ENCODE peak calls at places on chromosomes 1 and 21, in seven cellular contexts. R, M, T, O, H, K and S are unnamed samples.

GRCh38 chr1:172969611-172970010 is 81.1 kb downstream of the TNFSF18 start:
- DNase-seq in R (no peak), M (no peak), T (no peak), O (no peak), H (no peak), K (no peak), S (no peak)

GRCh38 chr1:225462429-225462713 is 34.5 kb upstream of the LBR start:
- DNase-seq in R (no peak), M (no peak), T (no peak), O (no peak), H (no peak), K (no peak), S (no peak)

GRCh38 chr1:91736146-91736998 is 149.6 kb downstream of the TGFBR3 start:
- DNase-seq in R (no peak), M (no peak), T (no peak), O (no peak), H (no peak), K (no peak), S (no peak)

GRCh38 chr1:166971252-166971651 is 4.1 kb downstream of the ILDR2 start:
- DNase-seq in R (no peak), M (no peak), T (no peak), O (no peak), H (no peak), K (no peak), S (no peak)

GRCh38 chr1:45304311-45305081 is 22.2 kb upstream of the HPDL start:
- DNase-seq in R (no peak), M (no peak), T (peak; percentile 55), O (no peak), H (no peak), K (no peak), S (no peak)

GRCh38 chr1:182114627-182115023 is 53.1 kb upstream of the ZNF648 start:
- DNase-seq in R (no peak), M (no peak), T (no peak), O (no peak), H (no peak), K (no peak), S (no peak)

GRCh38 chr1:14929547-14930223 is 223.9 kb upstream of the TMEM51 start:
- DNase-seq in R (no peak), M (no peak), T (no peak), O (no peak), H (no peak), K (no peak), S (no peak)

GRCh38 chr1:28172690-28173150 is 3.8 kb downstream of the PTAFR start:
- DNase-seq in R (no peak), M (peak; percentile 38), T (no peak), O (peak; percentile 18), H (no peak), K (peak; percentile 32), S (no peak)

GRCh38 chr1:203361843-203362524 is 11.1 kb upstream of the FMOD start:
- DNase-seq in R (peak; percentile 65), M (no peak), T (no peak), O (no peak), H (no peak), K (no peak), S (no peak)

GRCh38 chr21:16427587-16428087 is 697.9 kb downstream of the USP25 start:
- DNase-seq in R (no peak), M (no peak), T (no peak), O (no peak), H (no peak), K (no peak), S (no peak)

GRCh38 chr1:30907390-30907640 is 1.2 kb downstream of the SDC3 start:
- DNase-seq in R (no peak), M (no peak), T (no peak), O (no peak), H (no peak), K (no peak), S (no peak)

GRCh38 chr1:183234660-183235476 is 48.8 kb downstream of the LAMC2 start:
- DNase-seq in R (peak; percentile 82), M (no peak), T (peak; percentile 57), O (no peak), H (no peak), K (no peak), S (peak; percentile 56)

GRCh38 chr1:161209790-161210409 is 5.2 kb upstream of the FCER1G start:
- DNase-seq in R (peak; percentile 71), M (peak; percentile 39), T (peak; percentile 75), O (peak; percentile 59), H (no peak), K (peak; percentile 52), S (peak; percentile 91)

GRCh38 chr1:65691152-65691900 is 101.4 kb upstream of the PDE4B start:
- DNase-seq in R (no peak), M (no peak), T (peak; percentile 39), O (peak; percentile 45), H (no peak), K (no peak), S (no peak)

GRCh38 chr21:36149788-36150187 is 6.8 kb upstream of the DOP1B start:
- DNase-seq in R (no peak), M (no peak), T (no peak), O (no peak), H (no peak), K (no peak), S (no peak)

GRCh38 chr1:150574260-150575071 is 4.9 kb downstream of the MCL1 start:
- DNase-seq in R (no peak), M (no peak), T (no peak), O (no peak), H (no peak), K (no peak), S (no peak)

GRCh38 chr1:195577748-195578147 is 1030.5 kb downstream of the KCNT2 start:
- DNase-seq in R (no peak), M (no peak), T (no peak), O (no peak), H (no peak), K (no peak), S (no peak)

GRCh38 chr1:158527190-158527815 is 26.9 kb downstream of the OR6Y1 start:
- DNase-seq in R (no peak), M (no peak), T (no peak), O (no peak), H (no peak), K (no peak), S (no peak)